ENCODE peak calls at places on chromosome 6, in five cellular contexts. One of them, this sample, is unnamed.

GRCh38 chr6:108771421-108771820 is 76.8 kb upstream of the ARMC2 start:
- DNase-seq in effector memory CD8-positive, alpha-beta T cell: no peak
- DNase-seq in neural crest cell: no peak
- DNase-seq in effector memory CD4-positive, alpha-beta T cell: no peak
- DNase-seq in fibroblast of the aortic adventitia: peak
- DNase-seq in this sample: no peak

GRCh38 chr6:168605964-168606363 is 165.0 kb downstream of the SMOC2 start:
- DNase-seq in effector memory CD4-positive, alpha-beta T cell: no peak
- DNase-seq in fibroblast of the aortic adventitia: no peak
- DNase-seq in effector memory CD8-positive, alpha-beta T cell: no peak
- DNase-seq in neural crest cell: no peak
- DNase-seq in this sample: no peak

GRCh38 chr6:119974430-119975159 is 625.0 kb upstream of the MAN1A1 start:
- DNase-seq in neural crest cell: no peak
- DNase-seq in fibroblast of the aortic adventitia: no peak
- DNase-seq in effector memory CD4-positive, alpha-beta T cell: no peak
- DNase-seq in effector memory CD8-positive, alpha-beta T cell: no peak
- DNase-seq in this sample: no peak

GRCh38 chr6:157556671-157557430 is 175.9 kb downstream of the ZDHHC14 start:
- DNase-seq in effector memory CD8-positive, alpha-beta T cell: no peak
- DNase-seq in fibroblast of the aortic adventitia: no peak
- DNase-seq in neural crest cell: no peak
- DNase-seq in effector memory CD4-positive, alpha-beta T cell: no peak
- DNase-seq in this sample: no peak

GRCh38 chr6:77447254-77447653 is 16.0 kb downstream of the HTR1B start:
- DNase-seq in effector memory CD8-positive, alpha-beta T cell: no peak
- DNase-seq in neural crest cell: no peak
- DNase-seq in effector memory CD4-positive, alpha-beta T cell: no peak
- DNase-seq in fibroblast of the aortic adventitia: peak
- DNase-seq in this sample: no peak

GRCh38 chr6:38443341-38443740 is 196.4 kb downstream of the BTBD9 start:
- DNase-seq in effector memory CD4-positive, alpha-beta T cell: no peak
- DNase-seq in neural crest cell: no peak
- DNase-seq in fibroblast of the aortic adventitia: peak
- DNase-seq in effector memory CD8-positive, alpha-beta T cell: no peak
- DNase-seq in this sample: no peak

GRCh38 chr6:156395276-156395675 is 381.9 kb upstream of the ARID1B start:
- DNase-seq in effector memory CD4-positive, alpha-beta T cell: no peak
- DNase-seq in neural crest cell: no peak
- DNase-seq in fibroblast of the aortic adventitia: no peak
- DNase-seq in effector memory CD8-positive, alpha-beta T cell: peak
- DNase-seq in this sample: no peak

GRCh38 chr6:35831257-35832007 is 26.3 kb downstream of the LHFPL5 start:
- DNase-seq in effector memory CD8-positive, alpha-beta T cell: no peak
- DNase-seq in neural crest cell: no peak
- DNase-seq in effector memory CD4-positive, alpha-beta T cell: no peak
- DNase-seq in fibroblast of the aortic adventitia: no peak
- DNase-seq in this sample: no peak

GRCh38 chr6:40356242-40356910 is 230.8 kb downstream of the LRFN2 start:
- DNase-seq in neural crest cell: no peak
- DNase-seq in fibroblast of the aortic adventitia: peak
- DNase-seq in effector memory CD4-positive, alpha-beta T cell: no peak
- DNase-seq in effector memory CD8-positive, alpha-beta T cell: no peak
- DNase-seq in this sample: no peak

This sample was measured in immature natural killer cell.